ENCODE peak calls at places on chromosome 14, in five cellular contexts. One of them, this sample, is unnamed.

GRCh38 chr14:103712633-103713247 is 2.5 kb downstream of the XRCC3 start:
- DNase-seq in HCT116: no peak
- DNase-seq in Peyer's patch: no peak
- DNase-seq in upper lobe of left lung: no peak
- DNase-seq in posterior cingulate gyrus: no peak
- DNase-seq in this sample: no peak

GRCh38 chr14:32366995-32367394 is 37.9 kb downstream of the AKAP6 start:
- DNase-seq in posterior cingulate gyrus: no peak
- DNase-seq in upper lobe of left lung: no peak
- DNase-seq in Peyer's patch: no peak
- DNase-seq in HCT116: no peak
- DNase-seq in this sample: no peak

GRCh38 chr14:59484611-59485174 is 376 bp downstream of the JKAMP start:
- DNase-seq in posterior cingulate gyrus: no peak
- DNase-seq in upper lobe of left lung: no peak
- DNase-seq in HCT116: no peak
- DNase-seq in Peyer's patch: no peak
- DNase-seq in this sample: peak; percentile 14

GRCh38 chr14:91282954-91283645 is 38.6 kb upstream of the GPR68 start:
- DNase-seq in upper lobe of left lung: no peak
- DNase-seq in posterior cingulate gyrus: no peak
- DNase-seq in HCT116: no peak
- DNase-seq in Peyer's patch: no peak
- DNase-seq in this sample: no peak

GRCh38 chr14:22814945-22815713 is at the start of gene SLC7A7:
- DNase-seq in HCT116: no peak
- DNase-seq in Peyer's patch: peak; percentile 83
- DNase-seq in posterior cingulate gyrus: no peak
- DNase-seq in upper lobe of left lung: no peak
- DNase-seq in this sample: peak; percentile 26

GRCh38 chr14:90656986-90657385 is 159.2 kb downstream of the TTC7B start:
- DNase-seq in Peyer's patch: no peak
- DNase-seq in HCT116: no peak
- DNase-seq in posterior cingulate gyrus: peak; percentile 61
- DNase-seq in upper lobe of left lung: no peak
- DNase-seq in this sample: no peak

GRCh38 chr14:33414041-33414440 is 475.4 kb downstream of the NPAS3 start:
- DNase-seq in HCT116: no peak
- DNase-seq in upper lobe of left lung: peak; percentile 38
- DNase-seq in posterior cingulate gyrus: no peak
- DNase-seq in Peyer's patch: no peak
- DNase-seq in this sample: no peak

GRCh38 chr14:23356036-23356435 is 3.3 kb upstream of the SLC22A17 start:
- DNase-seq in posterior cingulate gyrus: no peak
- DNase-seq in Peyer's patch: peak; percentile 9
- DNase-seq in HCT116: no peak
- DNase-seq in upper lobe of left lung: no peak
- DNase-seq in this sample: no peak

GRCh38 chr14:91884664-91885063 is 17.3 kb upstream of the TC2N start:
- DNase-seq in HCT116: no peak
- DNase-seq in Peyer's patch: no peak
- DNase-seq in upper lobe of left lung: no peak
- DNase-seq in posterior cingulate gyrus: no peak
- DNase-seq in this sample: no peak

GRCh38 chr14:24430682-24431568 is 1.2 kb downstream of the KHNYN start:
- DNase-seq in HCT116: no peak
- DNase-seq in upper lobe of left lung: no peak
- DNase-seq in posterior cingulate gyrus: no peak
- DNase-seq in Peyer's patch: no peak
- DNase-seq in this sample: no peak